ENCODE peak calls at places on chromosome 7, in ten cellular contexts. D, L, P, V, I, A, S, K, Y and R are unnamed samples.

GRCh38 chr7:55574062-55574717 is 1.9 kb upstream of the VOPP1 start:
- DNase-seq in D (no peak), L (no peak), P (peak), V (no peak), I (peak), A (no peak), S (no peak), K (no peak), Y (no peak), R (no peak)

GRCh38 chr7:47375590-47375989 is 206.3 kb downstream of the TNS3 start:
- DNase-seq in D (no peak), L (no peak), P (peak), V (no peak), I (no peak), A (no peak), S (no peak), K (no peak), Y (no peak), R (no peak)

GRCh38 chr7:131170440-131171105 is 157.1 kb upstream of the MKLN1 start:
- DNase-seq in D (no peak), L (no peak), P (peak), V (no peak), I (peak), A (no peak), S (no peak), K (no peak), Y (no peak), R (no peak)

GRCh38 chr7:65953321-65953720 is 28.7 kb downstream of the GUSB start:
- DNase-seq in D (no peak), L (no peak), P (no peak), V (no peak), I (no peak), A (no peak), S (no peak), K (no peak), Y (no peak), R (no peak)

GRCh38 chr7:123738808-123739207 is 10.0 kb downstream of the WASL start:
- DNase-seq in D (no peak), L (no peak), P (no peak), V (no peak), I (no peak), A (no peak), S (no peak), K (no peak), Y (no peak), R (no peak)

GRCh38 chr7:115475774-115476407 is 554.0 kb downstream of the MDFIC start:
- DNase-seq in D (no peak), L (peak), P (peak), V (no peak), I (no peak), A (no peak), S (no peak), K (peak), Y (no peak), R (no peak)

GRCh38 chr7:82050134-82050533 is 280.3 kb upstream of the HGF start:
- DNase-seq in D (peak), L (no peak), P (peak), V (no peak), I (peak), A (peak), S (no peak), K (no peak), Y (peak), R (peak)

GRCh38 chr7:32102432-32102851 is 32.2 kb upstream of the PDE1C start:
- DNase-seq in D (no peak), L (no peak), P (no peak), V (no peak), I (no peak), A (no peak), S (no peak), K (no peak), Y (no peak), R (no peak)

GRCh38 chr7:155656891-155657290 is 12.4 kb downstream of the RBM33 start:
- DNase-seq in D (no peak), L (no peak), P (no peak), V (no peak), I (no peak), A (no peak), S (no peak), K (no peak), Y (no peak), R (no peak)

GRCh38 chr7:156783864-156784263 is 109.1 kb downstream of the LMBR1 start:
- DNase-seq in D (no peak), L (no peak), P (peak), V (no peak), I (peak), A (no peak), S (no peak), K (no peak), Y (no peak), R (no peak)

GRCh38 chr7:143367972-143368371 is 5.5 kb upstream of the FAM131B start:
- DNase-seq in D (no peak), L (no peak), P (no peak), V (no peak), I (peak), A (peak), S (no peak), K (no peak), Y (no peak), R (peak)

GRCh38 chr7:2821161-2821841 is 22.8 kb downstream of the GNA12 start:
- DNase-seq in D (peak), L (peak), P (peak), V (peak), I (peak), A (peak), S (peak), K (no peak), Y (peak), R (no peak)

GRCh38 chr7:155363852-155364600 is 66.3 kb downstream of the INSIG1 start:
- DNase-seq in D (no peak), L (peak), P (no peak), V (peak), I (no peak), A (no peak), S (no peak), K (no peak), Y (no peak), R (no peak)

GRCh38 chr7:65798111-65799075 is 74.5 kb upstream of the VKORC1L1 start:
- DNase-seq in D (peak), L (no peak), P (peak), V (peak), I (peak), A (no peak), S (peak), K (no peak), Y (peak), R (no peak)

GRCh38 chr7:127390817-127391590 is 1.5 kb downstream of the ZNF800 start:
- DNase-seq in D (no peak), L (no peak), P (no peak), V (no peak), I (no peak), A (no peak), S (no peak), K (no peak), Y (no peak), R (no peak)

GRCh38 chr7:40760997-40761396 is 626.2 kb downstream of the SUGCT start:
- DNase-seq in D (no peak), L (no peak), P (no peak), V (no peak), I (no peak), A (no peak), S (no peak), K (no peak), Y (no peak), R (peak)

GRCh38 chr7:40760293-40760964 is 625.6 kb downstream of the SUGCT start:
- DNase-seq in D (no peak), L (no peak), P (no peak), V (no peak), I (no peak), A (no peak), S (no peak), K (no peak), Y (no peak), R (no peak)

GRCh38 chr7:40765633-40766032 is 630.8 kb downstream of the SUGCT start:
- DNase-seq in D (no peak), L (no peak), P (no peak), V (peak), I (no peak), A (no peak), S (no peak), K (no peak), Y (no peak), R (no peak)

GRCh38 chr7:40761757-40762342 is 627.0 kb downstream of the SUGCT start:
- DNase-seq in D (no peak), L (no peak), P (no peak), V (no peak), I (no peak), A (no peak), S (no peak), K (no peak), Y (no peak), R (no peak)

DNA sequence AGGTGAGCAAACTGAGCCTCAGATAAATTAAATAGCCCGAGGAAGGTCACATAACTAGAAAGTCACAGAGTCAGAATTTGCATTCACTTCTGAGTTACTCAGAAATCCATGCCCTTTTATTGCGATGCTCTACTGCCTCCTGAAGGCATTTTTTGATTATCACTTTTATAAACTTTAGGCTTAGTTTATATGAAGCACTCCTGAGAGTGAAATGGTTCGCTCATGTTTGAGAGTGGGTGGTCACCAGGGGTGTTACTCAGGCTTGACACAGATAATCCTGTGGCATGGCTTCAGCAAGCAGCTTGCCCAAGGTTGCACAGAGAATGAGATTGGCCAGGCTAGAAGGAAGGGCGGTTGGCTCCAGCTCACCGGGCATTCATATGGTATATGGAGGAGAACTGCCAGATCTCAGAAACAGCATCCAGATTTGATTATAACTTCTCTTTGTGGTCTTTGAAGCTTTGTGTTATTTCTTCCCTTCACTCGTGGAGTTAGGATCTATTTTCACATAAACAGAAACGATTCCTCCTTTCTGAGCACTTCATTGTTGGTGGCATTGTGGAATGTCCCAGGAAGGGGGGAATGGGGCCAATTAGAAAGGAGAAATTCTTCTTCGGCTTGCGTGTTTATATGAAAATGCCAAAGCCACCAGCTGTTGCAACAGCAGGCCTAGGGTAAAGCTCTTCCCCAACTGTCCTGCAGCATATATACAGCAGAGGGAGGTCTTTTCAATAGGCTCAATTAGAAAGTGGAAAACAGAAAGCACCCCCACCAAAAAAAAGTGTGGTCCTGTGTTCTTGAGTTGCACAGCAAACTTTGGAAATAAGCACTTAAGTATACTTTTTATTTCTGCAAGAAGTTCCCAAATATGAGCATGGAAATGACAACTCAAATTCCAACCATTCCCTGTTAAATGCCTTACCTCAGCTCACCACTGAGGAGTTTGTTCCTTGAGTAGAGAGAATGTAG is 628.8 kb downstream of the SUGCT start:
- DNase-seq in D (no peak), L (no peak), P (peak), V (peak), I (peak), A (no peak), S (no peak), K (no peak), Y (peak), R (no peak)
- TF ChIP-seq CTCF in D (peak), L (peak), P (peak), V (peak), I (peak), A (no peak), S (no peak), K (peak), Y (peak), R (peak)

GRCh38 chr7:42742321-42742720 is 169.5 kb downstream of the C7orf25 start:
- DNase-seq in D (no peak), L (no peak), P (no peak), V (no peak), I (no peak), A (no peak), S (no peak), K (no peak), Y (no peak), R (no peak)

GRCh38 chr7:42744746-42745145 is 167.1 kb downstream of the C7orf25 start:
- DNase-seq in D (no peak), L (no peak), P (no peak), V (no peak), I (no peak), A (no peak), S (no peak), K (no peak), Y (no peak), R (no peak)

GRCh38 chr7:42747073-42747472 is 164.8 kb downstream of the C7orf25 start:
- DNase-seq in D (no peak), L (no peak), P (no peak), V (no peak), I (no peak), A (no peak), S (no peak), K (no peak), Y (no peak), R (no peak)

GRCh38 chr7:42746226-42746625 is 165.6 kb downstream of the C7orf25 start:
- DNase-seq in D (peak), L (no peak), P (peak), V (no peak), I (no peak), A (no peak), S (no peak), K (no peak), Y (no peak), R (no peak)

GRCh38 chr7:42745357-42746022 is 166.4 kb downstream of the C7orf25 start:
- DNase-seq in D (no peak), L (peak), P (peak), V (peak), I (no peak), A (peak), S (no peak), K (no peak), Y (no peak), R (no peak)
- TF ChIP-seq CTCF in D (peak), L (peak), P (peak), V (peak), I (peak), A (peak), S (peak), K (peak), Y (peak), R (peak)

DNA sequence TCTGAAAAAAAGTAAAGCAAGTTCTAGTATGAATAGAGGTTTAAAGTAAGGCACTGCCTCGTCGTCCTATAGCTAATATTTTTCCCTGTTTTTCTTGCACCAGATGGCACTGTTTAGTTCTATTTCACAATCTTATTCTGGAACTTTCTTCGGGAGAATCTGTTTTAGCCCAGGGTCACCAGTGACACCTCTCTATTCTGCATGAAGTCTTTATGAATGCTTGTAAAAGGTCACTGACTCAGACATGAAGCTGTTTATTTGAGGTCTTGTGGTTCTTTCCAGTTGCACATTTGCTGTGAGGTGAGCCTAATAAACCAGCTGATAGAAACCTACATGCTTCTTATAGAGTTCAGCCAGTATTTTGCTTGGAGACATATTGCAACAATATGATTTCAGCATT is 444.3 kb downstream of the AUTS2 start:
- DNase-seq in D (peak), L (no peak), P (peak), V (no peak), I (no peak), A (no peak), S (no peak), K (no peak), Y (no peak), R (no peak)
- TF ChIP-seq CTCF in D (peak), L (peak), P (peak), V (peak), I (no peak), A (no peak), S (peak), K (peak), Y (no peak), R (peak)

DNA sequence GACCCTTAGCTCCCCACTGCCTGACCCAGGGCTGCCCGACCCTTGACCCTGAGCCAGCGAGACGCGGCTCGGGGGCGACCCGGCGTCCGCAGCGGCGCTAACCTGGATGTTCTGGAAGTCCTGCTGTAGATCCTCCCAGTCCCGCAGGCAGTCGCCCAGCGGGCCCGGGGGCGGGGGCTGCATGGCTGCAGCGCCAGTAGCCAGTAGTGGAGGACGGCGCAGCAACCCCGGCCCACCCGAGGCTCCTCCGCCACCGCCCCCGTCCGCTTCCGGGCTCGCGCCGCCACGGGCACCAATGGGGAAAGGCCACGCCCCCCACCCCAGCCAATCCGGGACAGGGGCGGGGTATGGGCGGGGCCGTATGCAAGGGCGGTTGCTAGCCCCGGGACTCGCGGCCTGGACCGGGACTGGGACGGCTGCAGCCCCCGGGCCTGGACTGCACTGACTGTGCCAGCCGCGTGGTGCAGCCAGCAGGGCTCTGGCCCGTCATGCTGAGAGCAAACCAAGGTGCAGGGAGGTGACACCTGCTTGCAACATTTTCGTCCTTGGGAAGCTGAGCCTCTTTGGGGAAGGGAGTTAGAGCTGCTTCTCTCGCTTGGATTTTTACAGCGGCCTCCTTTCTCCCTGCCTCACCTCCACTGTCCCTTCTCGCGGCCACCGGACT is at the start of gene TMEM120A:
- DNase-seq in D (peak), L (peak), P (peak), V (peak), I (peak), A (peak), S (peak), K (peak), Y (peak), R (peak)
- TF ChIP-seq CTCF in D (peak), L (no peak), P (no peak), V (peak), I (peak), A (no peak), S (no peak), K (peak), Y (peak), R (no peak)

DNA sequence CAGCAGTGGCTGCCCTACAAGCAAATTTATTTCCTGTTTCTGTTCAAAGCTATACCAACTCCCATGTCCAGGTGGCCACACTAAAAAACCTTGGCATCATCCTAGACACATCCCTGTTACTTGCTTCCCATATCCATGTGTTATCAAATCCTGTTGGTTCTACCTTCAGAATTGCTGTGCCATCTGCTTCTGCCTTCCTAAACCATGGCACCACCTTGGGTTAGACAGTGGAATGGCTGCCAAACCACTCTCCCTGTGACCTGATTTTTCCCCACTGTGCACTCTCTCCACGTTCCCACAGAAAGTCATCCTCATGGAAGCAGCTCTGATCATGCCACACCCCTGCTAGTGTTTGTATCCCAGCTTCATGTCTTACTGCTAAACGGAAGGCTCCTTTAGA is 697.6 kb upstream of the GALNT17 start:
- DNase-seq in D (no peak), L (no peak), P (no peak), V (no peak), I (no peak), A (no peak), S (no peak), K (no peak), Y (no peak), R (no peak)
- TF ChIP-seq CTCF in D (peak), L (peak), P (peak), V (peak), I (no peak), A (no peak), S (no peak), K (no peak), Y (no peak), R (peak)

DNA sequence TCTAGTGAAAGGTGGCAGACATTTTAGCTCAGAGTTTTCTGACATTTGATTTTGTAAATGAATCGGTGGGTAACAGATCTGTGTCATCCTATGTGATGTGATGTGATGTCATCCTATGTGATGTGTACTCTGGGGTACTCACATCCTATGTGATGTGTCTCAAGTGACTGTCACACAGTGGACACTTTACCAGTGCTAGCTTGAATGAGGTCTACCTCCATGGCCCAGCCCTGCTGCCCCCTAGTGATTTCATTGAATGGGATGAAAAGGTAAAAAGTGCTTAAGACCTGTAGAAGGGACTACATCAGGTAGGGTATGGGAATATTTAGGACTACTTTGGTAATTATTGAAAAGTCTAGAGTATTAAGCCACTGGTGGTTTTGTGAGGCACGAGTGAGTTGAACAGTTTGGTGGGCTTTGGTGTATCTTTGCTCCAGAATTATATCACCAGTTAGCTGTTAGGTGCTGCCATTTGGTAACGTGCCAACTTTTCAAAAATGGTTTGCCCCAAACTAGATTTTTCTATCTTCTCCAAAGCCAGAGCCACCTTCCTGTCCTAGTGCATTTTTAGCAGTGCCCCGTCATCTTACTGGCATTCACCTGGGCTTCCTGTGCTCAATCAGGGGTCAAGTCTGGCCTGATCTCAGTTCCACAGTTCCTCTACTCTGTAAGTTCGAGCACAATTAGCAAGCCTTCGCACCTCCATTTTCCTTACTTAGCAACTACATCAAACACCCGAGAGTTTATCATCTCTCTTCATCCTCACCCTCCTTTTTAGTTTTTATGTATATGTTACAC is 9.7 kb downstream of the EIF4H start:
- DNase-seq in D (no peak), L (peak), P (no peak), V (peak), I (no peak), A (peak), S (no peak), K (no peak), Y (no peak), R (no peak)
- TF ChIP-seq CTCF in D (peak), L (peak), P (peak), V (peak), I (peak), A (no peak), S (peak), K (no peak), Y (peak), R (peak)

DNA sequence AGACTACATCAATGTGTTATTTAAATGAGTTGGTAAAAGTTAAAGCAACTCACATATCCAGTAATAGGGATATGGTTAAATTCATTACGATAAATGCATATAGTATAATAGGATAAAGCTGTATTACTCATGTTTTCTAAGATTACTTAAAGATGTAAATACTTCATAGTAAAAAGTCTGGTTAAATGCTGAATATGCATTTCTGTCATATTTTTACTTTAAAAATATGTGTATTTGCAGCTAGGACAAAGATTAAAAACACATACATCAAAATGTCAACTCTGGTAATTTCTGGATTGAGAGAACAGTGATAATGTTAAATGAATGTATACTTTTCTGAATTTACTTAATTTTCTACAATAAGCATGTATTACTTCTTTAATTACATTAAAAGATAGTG is 15.1 kb downstream of the PPP1R9A start:
- DNase-seq in D (no peak), L (no peak), P (no peak), V (no peak), I (no peak), A (no peak), S (no peak), K (no peak), Y (no peak), R (no peak)
- TF ChIP-seq CTCF in D (no peak), L (no peak), P (no peak), V (no peak), I (no peak), A (no peak), S (no peak), K (no peak), Y (no peak), R (no peak)

GRCh38 chr7:129502708-129503685 is 666 bp downstream of the SMKR1 start:
- DNase-seq in D (no peak), L (peak), P (no peak), V (no peak), I (no peak), A (no peak), S (peak), K (no peak), Y (no peak), R (no peak)
- TF ChIP-seq CTCF in D (peak), L (peak), P (peak), V (no peak), I (no peak), A (no peak), S (no peak), K (no peak), Y (no peak), R (peak)